ENCODE peak calls at places on chromosomes 16 and 17, in five cellular contexts. One of them, this sample, is unnamed.

GRCh38 chr17:47300718-47301117 is 23.0 kb upstream of the EFCAB13 start:
- DNase-seq in AG04450: no peak
- DNase-seq in suprapubic skin: no peak
- DNase-seq in coronary artery: peak; percentile 21
- DNase-seq in cardiac fibroblast: no peak
- DNase-seq in this sample: no peak

GRCh38 chr16:15523939-15524338 is 89.6 kb downstream of the BMERB1 start:
- DNase-seq in AG04450: no peak
- DNase-seq in suprapubic skin: no peak
- DNase-seq in coronary artery: no peak
- DNase-seq in cardiac fibroblast: no peak
- DNase-seq in this sample: no peak

GRCh38 chr16:59210955-59211541 is 476.9 kb upstream of the GOT2 start:
- DNase-seq in AG04450: no peak
- DNase-seq in suprapubic skin: no peak
- DNase-seq in coronary artery: no peak
- DNase-seq in cardiac fibroblast: peak; percentile 59
- DNase-seq in this sample: no peak

GRCh38 chr16:29198731-29199521 is 207.6 kb downstream of the NPIPB11 start:
- DNase-seq in AG04450: no peak
- DNase-seq in suprapubic skin: peak; percentile 62
- DNase-seq in coronary artery: peak; percentile 71
- DNase-seq in cardiac fibroblast: peak; percentile 33
- DNase-seq in this sample: no peak

GRCh38 chr17:81652901-81653771 is 3.2 kb downstream of the PDE6G start:
- DNase-seq in AG04450: no peak
- DNase-seq in suprapubic skin: no peak
- DNase-seq in coronary artery: no peak
- DNase-seq in cardiac fibroblast: no peak
- DNase-seq in this sample: no peak

GRCh38 chr17:38674013-38674748 is 576 bp downstream of the EPOP start:
- DNase-seq in AG04450: no peak
- DNase-seq in suprapubic skin: peak; percentile 69
- DNase-seq in coronary artery: no peak
- DNase-seq in cardiac fibroblast: no peak
- DNase-seq in this sample: no peak

GRCh38 chr16:56866955-56867830 is 2.2 kb downstream of the SLC12A3 start:
- DNase-seq in AG04450: no peak
- DNase-seq in suprapubic skin: no peak
- DNase-seq in coronary artery: no peak
- DNase-seq in cardiac fibroblast: peak; percentile 84
- DNase-seq in this sample: peak; percentile 51

GRCh38 chr17:7462474-7463367 is 16.7 kb downstream of the ZBTB4 start:
- DNase-seq in AG04450: no peak
- DNase-seq in suprapubic skin: no peak
- DNase-seq in coronary artery: no peak
- DNase-seq in cardiac fibroblast: no peak
- DNase-seq in this sample: no peak

GRCh38 chr16:27286446-27286845 is 17.9 kb upstream of the NSMCE1 start:
- DNase-seq in AG04450: peak; percentile 85
- DNase-seq in suprapubic skin: no peak
- DNase-seq in coronary artery: no peak
- DNase-seq in cardiac fibroblast: peak; percentile 97
- DNase-seq in this sample: peak; percentile 74

GRCh38 chr17:38463451-38463858 is 35.2 kb downstream of the ARHGAP23 start:
- DNase-seq in AG04450: no peak
- DNase-seq in suprapubic skin: no peak
- DNase-seq in coronary artery: peak; percentile 86
- DNase-seq in cardiac fibroblast: no peak
- DNase-seq in this sample: no peak

GRCh38 chr16:21300309-21301167 is 22.4 kb upstream of the CRYM start:
- DNase-seq in AG04450: peak; percentile 100
- DNase-seq in suprapubic skin: peak; percentile 97
- DNase-seq in coronary artery: peak; percentile 98
- DNase-seq in cardiac fibroblast: peak; percentile 100
- DNase-seq in this sample: peak; percentile 99

GRCh38 chr17:28745052-28745776 is 1.4 kb downstream of the TRAF4 start:
- DNase-seq in AG04450: no peak
- DNase-seq in suprapubic skin: no peak
- DNase-seq in coronary artery: no peak
- DNase-seq in cardiac fibroblast: peak; percentile 59
- DNase-seq in this sample: no peak

GRCh38 chr16:81624718-81625543 is 154.2 kb upstream of the PLCG2 start:
- DNase-seq in AG04450: no peak
- DNase-seq in suprapubic skin: no peak
- DNase-seq in coronary artery: no peak
- DNase-seq in cardiac fibroblast: peak; percentile 66
- DNase-seq in this sample: no peak

GRCh38 chr16:11181889-11182279 is 74.1 kb downstream of the SOCS1 start:
- DNase-seq in AG04450: no peak
- DNase-seq in suprapubic skin: no peak
- DNase-seq in coronary artery: no peak
- DNase-seq in cardiac fibroblast: no peak
- DNase-seq in this sample: no peak

GRCh38 chr17:80749611-80750010 is 205.0 kb downstream of the RPTOR start:
- DNase-seq in AG04450: no peak
- DNase-seq in suprapubic skin: no peak
- DNase-seq in coronary artery: no peak
- DNase-seq in cardiac fibroblast: no peak
- DNase-seq in this sample: no peak

GRCh38 chr17:7486181-7486580 is 2.0 kb downstream of the POLR2A start:
- DNase-seq in AG04450: no peak
- DNase-seq in suprapubic skin: no peak
- DNase-seq in coronary artery: no peak
- DNase-seq in cardiac fibroblast: no peak
- DNase-seq in this sample: peak; percentile 34

GRCh38 chr16:14301150-14302030 is 230.3 kb downstream of the MRTFB start:
- DNase-seq in AG04450: no peak
- DNase-seq in suprapubic skin: peak; percentile 73
- DNase-seq in coronary artery: no peak
- DNase-seq in cardiac fibroblast: no peak
- DNase-seq in this sample: no peak

GRCh38 chr17:7781467-7781866 is 52.5 kb upstream of the KDM6B start:
- DNase-seq in AG04450: no peak
- DNase-seq in suprapubic skin: no peak
- DNase-seq in coronary artery: no peak
- DNase-seq in cardiac fibroblast: peak; percentile 22
- DNase-seq in this sample: no peak

GRCh38 chr16:52896478-52897164 is 156.1 kb downstream of the CHD9NB start:
- DNase-seq in AG04450: no peak
- DNase-seq in suprapubic skin: no peak
- DNase-seq in coronary artery: no peak
- DNase-seq in cardiac fibroblast: no peak
- DNase-seq in this sample: no peak

DNA sequence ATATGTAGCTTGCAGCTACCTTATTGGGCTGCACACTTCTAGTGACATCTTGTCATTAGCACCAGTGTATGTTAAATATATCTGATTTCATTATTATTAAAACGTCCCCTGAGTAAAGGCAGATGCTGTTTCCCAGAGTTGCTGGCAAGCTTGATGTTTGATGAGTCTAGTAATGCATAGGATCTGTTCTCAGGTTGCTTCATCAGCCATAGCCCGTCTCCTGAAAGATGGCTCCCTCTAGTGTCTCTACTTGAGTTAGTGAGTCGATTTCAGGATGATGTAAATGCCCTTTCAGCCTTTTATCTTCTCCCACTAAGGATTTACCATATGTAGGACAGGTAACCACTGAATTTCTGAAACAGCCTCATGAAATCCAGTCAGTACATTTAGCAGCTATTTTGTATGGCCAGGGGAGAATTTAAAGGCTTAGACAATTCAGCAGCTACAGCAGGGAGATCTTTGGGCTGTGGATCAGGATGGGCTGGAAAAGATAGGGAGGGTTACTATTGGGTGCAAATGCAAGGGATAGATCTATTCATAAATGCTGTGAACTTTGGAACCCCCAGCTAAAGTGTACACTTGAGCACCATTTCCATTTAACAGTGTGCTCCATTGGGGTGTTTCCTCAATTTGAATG is 376.3 kb downstream of the CNTNAP4 start:
- DNase-seq in AG04450: peak; percentile 4
- DNase-seq in suprapubic skin: no peak
- DNase-seq in coronary artery: no peak
- DNase-seq in cardiac fibroblast: peak; percentile 55
- DNase-seq in this sample: no peak
- TF ChIP-seq CTCF in AG04450: peak; percentile 73
- TF ChIP-seq CTCF in suprapubic skin: no peak
- TF ChIP-seq CTCF in coronary artery: no peak
- TF ChIP-seq CTCF in cardiac fibroblast: peak; percentile 54
- TF ChIP-seq CTCF in this sample: peak; percentile 9

DNA sequence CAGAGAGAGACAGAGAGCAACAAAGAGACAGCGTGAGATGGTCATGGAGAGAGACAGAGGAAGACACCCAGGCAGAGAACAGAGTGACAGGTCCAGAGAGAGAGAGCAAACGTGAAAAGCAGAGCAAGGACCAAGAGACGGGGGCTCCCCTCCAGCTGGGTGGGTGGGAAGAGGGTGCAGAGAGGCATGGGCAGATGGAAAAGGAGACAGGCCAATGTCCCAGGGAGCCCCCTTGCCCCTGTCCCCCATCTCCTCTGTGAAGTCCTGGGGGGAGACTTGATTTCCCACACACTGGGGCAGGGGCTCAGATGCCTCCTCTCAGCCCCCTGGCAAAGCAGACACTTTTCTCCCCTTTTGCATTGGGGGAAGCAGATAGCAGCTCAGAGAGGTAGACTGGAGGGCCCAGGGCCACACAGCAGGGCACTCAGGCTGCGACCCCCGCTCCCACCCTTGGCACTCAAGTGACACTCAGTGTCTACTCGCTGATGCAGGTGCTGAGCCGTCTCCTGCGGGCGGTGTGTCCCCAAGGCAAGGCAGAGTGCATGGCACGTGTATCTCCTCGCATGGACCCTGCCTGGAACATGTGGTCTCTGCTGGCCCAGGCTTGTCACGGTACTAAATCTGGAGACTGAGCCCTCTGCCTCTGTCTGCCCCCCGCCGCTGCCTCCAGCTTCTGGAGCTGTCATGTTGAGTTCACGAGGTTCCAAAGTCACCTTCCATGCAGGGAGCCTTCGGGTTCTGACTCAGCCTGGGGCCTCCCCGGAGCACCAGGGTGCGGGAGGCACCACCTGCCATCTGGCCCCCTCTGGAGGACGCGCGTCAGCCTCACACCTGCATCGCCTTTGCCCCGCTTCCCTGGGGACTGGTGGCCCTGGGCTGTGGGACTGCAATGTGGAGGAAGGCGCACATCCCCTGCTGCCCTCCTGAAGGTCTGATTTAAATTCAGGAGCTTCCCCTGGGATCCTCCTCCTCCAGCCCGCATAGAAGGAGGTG is 215.9 kb upstream of the GSE1 start:
- DNase-seq in AG04450: no peak
- DNase-seq in suprapubic skin: peak; percentile 60
- DNase-seq in coronary artery: no peak
- DNase-seq in cardiac fibroblast: no peak
- DNase-seq in this sample: no peak
- TF ChIP-seq CTCF in AG04450: no peak
- TF ChIP-seq CTCF in suprapubic skin: no peak
- TF ChIP-seq CTCF in coronary artery: no peak
- TF ChIP-seq CTCF in cardiac fibroblast: no peak
- TF ChIP-seq CTCF in this sample: no peak

GRCh38 chr16:7921360-7921759 is 588.7 kb downstream of the RBFOX1 start:
- DNase-seq in AG04450: no peak
- DNase-seq in suprapubic skin: no peak
- DNase-seq in coronary artery: no peak
- DNase-seq in cardiac fibroblast: no peak
- DNase-seq in this sample: no peak
- TF ChIP-seq CTCF in AG04450: no peak
- TF ChIP-seq CTCF in suprapubic skin: no peak
- TF ChIP-seq CTCF in coronary artery: no peak
- TF ChIP-seq CTCF in cardiac fibroblast: no peak
- TF ChIP-seq CTCF in this sample: no peak

GRCh38 chr17:62625184-62625869 is 2.1 kb upstream of the MRC2 start:
- DNase-seq in AG04450: no peak
- DNase-seq in suprapubic skin: no peak
- DNase-seq in coronary artery: no peak
- DNase-seq in cardiac fibroblast: no peak
- DNase-seq in this sample: no peak
- TF ChIP-seq CTCF in AG04450: no peak
- TF ChIP-seq CTCF in suprapubic skin: no peak
- TF ChIP-seq CTCF in coronary artery: no peak
- TF ChIP-seq CTCF in cardiac fibroblast: no peak
- TF ChIP-seq CTCF in this sample: no peak

DNA sequence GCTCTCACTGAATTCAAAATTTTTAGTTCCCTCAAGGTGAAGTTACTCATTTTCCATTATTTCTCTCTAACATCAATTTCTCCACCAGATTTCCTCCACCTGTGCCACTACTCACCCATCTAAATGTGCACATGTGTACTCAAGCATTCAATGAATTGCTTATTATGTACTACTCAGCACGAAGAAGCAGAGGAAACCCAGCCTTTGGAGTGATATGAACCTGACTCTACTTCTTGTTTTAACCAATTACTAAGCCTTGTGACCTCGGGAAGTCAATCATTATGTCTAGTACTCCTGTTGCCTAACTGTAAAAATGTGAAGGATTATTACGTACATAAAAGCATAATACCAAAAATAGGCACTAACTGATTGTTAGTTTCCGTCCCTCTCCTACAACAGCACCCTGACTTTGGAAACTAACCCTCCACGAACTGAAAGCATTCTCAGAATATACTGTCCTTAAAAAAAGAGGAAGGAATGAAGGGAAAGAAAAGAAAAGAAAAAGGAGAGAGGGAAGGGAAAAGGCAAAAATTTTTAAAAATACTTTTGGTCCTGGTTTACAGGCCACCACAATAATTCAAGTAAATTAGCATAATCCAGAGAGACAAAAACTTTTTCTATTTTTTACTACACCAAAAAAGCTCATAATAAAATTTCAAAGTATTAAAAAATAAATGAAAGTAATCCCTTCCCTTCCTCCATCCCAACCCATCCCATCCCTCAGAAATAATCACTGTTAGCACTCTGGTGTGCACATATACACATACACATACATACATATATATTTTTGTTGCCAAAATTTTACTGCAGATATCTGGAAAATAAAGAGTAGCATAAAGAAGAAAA is 53.6 kb downstream of the KANSL1 start:
- DNase-seq in AG04450: no peak
- DNase-seq in suprapubic skin: no peak
- DNase-seq in coronary artery: no peak
- DNase-seq in cardiac fibroblast: no peak
- DNase-seq in this sample: no peak
- TF ChIP-seq CTCF in AG04450: no peak
- TF ChIP-seq CTCF in suprapubic skin: no peak
- TF ChIP-seq CTCF in coronary artery: no peak
- TF ChIP-seq CTCF in cardiac fibroblast: no peak
- TF ChIP-seq CTCF in this sample: no peak

GRCh38 chr16:48850097-48850496 is 240.1 kb upstream of the N4BP1 start:
- DNase-seq in AG04450: no peak
- DNase-seq in suprapubic skin: no peak
- DNase-seq in coronary artery: no peak
- DNase-seq in cardiac fibroblast: no peak
- DNase-seq in this sample: no peak
- TF ChIP-seq CTCF in AG04450: no peak
- TF ChIP-seq CTCF in suprapubic skin: no peak
- TF ChIP-seq CTCF in coronary artery: no peak
- TF ChIP-seq CTCF in cardiac fibroblast: no peak
- TF ChIP-seq CTCF in this sample: no peak

This sample was measured in AG09319.